ENCODE peak calls at places on chromosomes 12 and 14, in four cellular contexts. G is A549, N is GM12878, H is HepG2. Z is an unnamed sample.

GRCh38 chr12:48979602-48980388 is 1.7 kb downstream of the WNT1 start:
- DNase-seq in G (no peak), N (no peak), H (no peak), Z (no peak)

GRCh38 chr14:52878469-52878868 is 72.4 kb downstream of the FERMT2 start:
- DNase-seq in N (no peak), H (no peak), G (no peak), Z (no peak)

GRCh38 chr12:55025508-55025907 is 5.7 kb downstream of the NEUROD4 start:
- DNase-seq in H (no peak), G (no peak), N (no peak), Z (no peak)

GRCh38 chr12:52073531-52073950 is 3.8 kb downstream of the ATG101 start:
- DNase-seq in H (no peak), N (no peak), G (no peak), Z (no peak)

GRCh38 chr12:53268637-53269562 is 801 bp downstream of the ESPL1 start:
- DNase-seq in H (no peak), G (no peak), N (no peak), Z (no peak)

GRCh38 chr12:109844091-109844490 is 10.9 kb upstream of the TRPV4 start:
- DNase-seq in N (no peak), H (peak), G (no peak), Z (no peak)

GRCh38 chr12:88471641-88472040 is 108.6 kb downstream of the KITLG start:
- DNase-seq in N (no peak), H (no peak), G (no peak), Z (no peak)

GRCh38 chr12:57734586-57734985 is 4.0 kb downstream of the AGAP2 start:
- DNase-seq in N (no peak), H (no peak), G (no peak), Z (no peak)

GRCh38 chr12:8156845-8157244 is at the start of gene ZNF705A:
- DNase-seq in N (no peak), G (peak), H (peak), Z (no peak)

GRCh38 chr12:15706010-15706676 is 83.0 kb downstream of the EPS8 start:
- DNase-seq in N (no peak), G (no peak), H (no peak), Z (no peak)

GRCh38 chr14:53715390-53715730 is 241.3 kb downstream of the BMP4 start:
- DNase-seq in N (no peak), G (peak), H (peak), Z (no peak)

GRCh38 chr14:23294346-23294733 is 8.3 kb downstream of the PPP1R3E start:
- DNase-seq in H (no peak), G (no peak), N (no peak), Z (no peak)

GRCh38 chr14:64706119-64706465 is 1.9 kb downstream of the PLEKHG3 start:
- DNase-seq in H (no peak), G (no peak), N (no peak), Z (no peak)

GRCh38 chr12:28799337-28799736 is 349.7 kb upstream of the FAR2 start:
- DNase-seq in G (no peak), N (no peak), H (no peak), Z (no peak)

GRCh38 chr14:93073833-93074769 is 41.6 kb downstream of the ITPK1 start:
- DNase-seq in H (peak), G (no peak), N (no peak), Z (no peak)

GRCh38 chr12:54378791-54379400 is 5.6 kb downstream of the ZNF385A start:
- DNase-seq in G (peak), N (no peak), H (peak), Z (peak)

GRCh38 chr14:90818715-90819114 is 2.5 kb upstream of the TTC7B start:
- DNase-seq in H (no peak), N (no peak), G (no peak), Z (no peak)

GRCh38 chr12:75177997-75178396 is 31.6 kb downstream of the KCNC2 start:
- DNase-seq in H (peak), N (no peak), G (peak), Z (no peak)

GRCh38 chr14:90562652-90563051 is 165.8 kb downstream of the CALM1 start:
- DNase-seq in N (no peak), H (no peak), G (no peak), Z (no peak)

GRCh38 chr12:53219956-53220856 is 11.8 kb downstream of the RARG start:
- DNase-seq in N (no peak), H (peak), G (peak), Z (peak)

GRCh38 chr12:54439521-54440255 is 20.6 kb upstream of the ITGA5 start:
- DNase-seq in N (no peak), G (peak), H (peak), Z (peak)

GRCh38 chr14:92596328-92596943 is 82.9 kb downstream of the RIN3 start:
- DNase-seq in G (no peak), N (no peak), H (no peak), Z (no peak)

GRCh38 chr12:19529933-19530630 is 90.8 kb downstream of the AEBP2 start:
- DNase-seq in H (no peak), G (no peak), N (no peak), Z (no peak)

GRCh38 chr12:92085483-92086040 is 60.1 kb downstream of the BTG1 start:
- DNase-seq in G (no peak), N (no peak), H (no peak), Z (no peak)

GRCh38 chr12:54046809-54047159 is 6.9 kb upstream of the HOXC4 start:
- DNase-seq in N (no peak), H (no peak), G (no peak), Z (no peak)

GRCh38 chr12:80937391-80938238 is at the start of gene LIN7A:
- DNase-seq in H (peak), G (peak), N (no peak), Z (no peak)
- TF ChIP-seq KDM1A in H (no peak), G (no peak), N (no peak), Z (no peak)

DNA sequence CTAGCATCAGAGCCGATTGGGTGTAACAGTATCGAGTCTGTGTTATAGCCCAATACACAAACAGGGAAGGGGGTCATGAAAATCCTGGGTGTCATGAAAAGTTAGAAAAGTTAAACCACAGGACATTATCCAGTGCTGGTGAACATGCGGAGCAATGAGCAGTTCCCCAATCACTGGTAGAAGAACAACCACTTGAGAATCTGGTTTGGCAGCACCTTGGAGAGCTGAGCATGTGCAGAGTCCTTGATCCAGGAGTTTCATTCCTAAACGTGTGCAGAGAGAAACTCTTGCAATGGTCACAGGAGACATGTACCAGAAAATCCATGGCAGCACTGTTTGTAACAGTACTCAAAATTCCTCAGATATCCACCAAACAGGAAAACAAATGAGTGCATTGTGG is 23.0 kb upstream of the JDP2 start:
- DNase-seq in H (no peak), G (no peak), N (no peak), Z (no peak)
- TF ChIP-seq REST in H (no peak), G (no peak), N (no peak), Z (no peak)

GRCh38 chr12:125403145-125403789 is 338.0 kb downstream of the AACS start:
- DNase-seq in G (no peak), N (no peak), H (peak), Z (peak)
- TF ChIP-seq KDM1A in G (no peak), N (no peak), H (no peak), Z (no peak)

DNA sequence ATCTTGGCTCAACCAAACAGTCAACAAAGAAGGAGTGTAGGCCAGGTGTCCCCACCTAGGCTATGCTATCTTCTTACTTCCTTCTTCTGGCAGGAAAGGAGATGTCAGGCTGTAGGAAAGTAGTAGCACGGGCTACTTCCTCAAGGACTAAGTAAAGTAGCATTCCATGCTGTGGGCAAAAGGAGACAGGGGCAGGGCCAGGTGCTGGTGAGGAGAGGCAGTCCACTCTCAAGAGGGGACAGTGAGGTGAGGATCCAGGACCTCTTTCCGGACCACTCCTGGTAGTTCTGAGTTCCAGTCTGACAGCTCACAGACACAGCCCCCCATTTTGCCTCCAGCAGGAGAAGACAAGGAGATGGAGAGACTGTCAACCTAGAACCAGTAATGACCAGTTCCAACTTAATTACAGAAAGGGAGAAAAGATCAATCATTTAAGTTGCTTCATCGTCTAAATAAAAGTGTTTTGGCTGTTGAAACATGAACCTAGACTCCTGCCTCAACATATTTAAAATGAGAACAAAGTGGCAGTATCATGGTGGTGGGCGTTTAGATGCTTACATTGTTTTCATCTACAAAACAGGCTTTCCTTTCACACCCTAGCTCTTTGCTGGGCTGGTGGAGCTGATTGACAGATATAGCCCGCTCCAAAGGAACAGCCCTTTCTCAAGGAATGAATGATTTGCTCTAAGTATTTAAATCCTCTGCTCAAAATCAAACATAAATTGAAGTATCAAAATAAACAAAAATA is 5.1 kb upstream of the SSTR1 start:
- DNase-seq in H (no peak), G (no peak), N (no peak), Z (no peak)
- TF ChIP-seq REST in H (no peak), G (no peak), N (no peak), Z (no peak)

GRCh38 chr14:35051796-35052195 is 5.7 kb downstream of the FAM177A1 start:
- DNase-seq in G (no peak), H (peak), N (no peak), Z (no peak)
- TF ChIP-seq KDM1A in G (no peak), H (no peak), N (no peak), Z (no peak)

DNA sequence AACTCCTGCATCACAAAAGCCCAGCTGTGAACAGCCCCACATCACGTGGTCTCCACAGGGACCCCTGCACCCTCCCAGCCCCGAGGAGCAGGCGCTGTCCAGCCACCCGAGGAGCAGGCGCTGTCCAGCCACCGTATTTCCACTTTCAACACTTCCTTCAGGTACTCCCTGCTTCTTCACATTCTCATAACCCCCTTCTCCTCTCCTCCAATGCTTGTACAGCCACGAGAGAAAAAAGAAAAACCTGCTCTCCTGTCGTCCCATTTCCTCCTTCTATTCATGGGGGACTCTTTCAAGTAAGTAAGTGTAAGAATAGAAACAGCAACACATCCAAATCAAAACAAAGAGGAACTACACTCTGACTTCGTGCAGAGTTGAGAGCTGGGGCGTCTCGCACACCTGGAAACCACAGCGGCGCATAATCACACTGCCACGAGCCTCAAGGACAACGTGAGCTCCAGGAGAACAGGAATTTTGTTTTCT is 11.9 kb downstream of the CDC42BPB start:
- DNase-seq in G (no peak), N (peak), H (no peak), Z (no peak)
- TF ChIP-seq REST in G (peak), N (peak), H (peak), Z (no peak)

DNA sequence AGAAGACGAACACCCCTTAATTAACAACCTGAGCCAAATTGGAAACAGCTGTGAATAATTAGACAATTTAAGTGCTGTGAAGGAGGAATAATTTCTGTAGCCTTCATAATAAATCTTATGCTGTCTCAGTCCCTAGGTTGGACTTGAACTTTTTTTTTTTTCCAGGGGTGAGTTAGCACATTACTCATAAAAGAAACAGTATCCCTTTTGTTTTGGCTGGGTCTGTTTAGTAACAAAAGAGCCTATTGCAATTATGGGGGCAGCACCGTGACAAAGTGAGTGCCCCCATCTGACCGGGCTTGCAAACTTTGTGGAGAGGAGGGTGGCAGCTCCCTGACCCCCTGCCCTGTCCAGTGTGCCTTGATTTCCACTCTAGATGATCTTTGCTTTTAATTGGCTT is 167.4 kb downstream of the DICER1 start:
- DNase-seq in H (no peak), N (no peak), G (no peak), Z (no peak)
- TF ChIP-seq KDM1A in H (no peak), N (no peak), G (no peak), Z (no peak)

DNA sequence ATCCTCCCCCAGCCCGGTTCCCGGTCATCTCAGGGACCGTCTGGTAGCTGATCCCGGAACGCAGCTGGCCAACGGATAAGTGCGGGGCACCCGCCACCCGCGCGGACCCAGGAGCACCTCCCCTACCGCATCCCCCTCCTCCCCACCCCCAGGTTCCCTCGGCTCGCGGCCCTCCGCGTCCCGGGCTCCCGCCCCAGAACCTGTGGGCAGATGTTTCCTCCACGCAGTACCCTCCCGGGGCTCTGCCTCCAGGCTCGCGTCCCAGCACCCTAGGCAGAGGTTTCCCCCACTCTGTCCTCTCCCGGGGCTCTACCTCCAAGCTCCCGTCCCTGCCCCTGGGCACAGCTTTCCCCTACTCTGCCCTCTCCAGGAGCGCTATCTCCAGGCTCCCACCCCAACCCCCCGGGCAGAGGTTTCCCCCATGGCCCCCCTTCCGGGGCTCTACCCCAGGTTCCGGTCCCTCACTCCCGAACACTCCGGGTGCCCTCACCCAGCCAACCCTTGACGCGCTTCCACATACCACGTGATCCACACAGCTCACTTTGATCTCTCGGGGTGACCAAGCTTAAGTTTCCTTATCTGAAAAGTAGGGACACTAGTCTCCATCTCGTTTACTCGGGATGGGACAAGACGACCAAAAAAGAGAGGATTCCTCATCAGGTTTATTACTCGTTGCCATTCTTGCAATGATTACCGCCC is at the start of gene CCDC38:
- DNase-seq in H (peak), N (peak), G (peak), Z (peak)
- TF ChIP-seq REST in H (peak), N (no peak), G (no peak), Z (no peak)

GRCh38 chr14:89428556-89429196 is 11.6 kb upstream of the FOXN3 start:
- DNase-seq in N (no peak), H (no peak), G (no peak), Z (no peak)

GRCh38 chr14:89427426-89428162 is 10.6 kb upstream of the FOXN3 start:
- DNase-seq in N (no peak), H (no peak), G (no peak), Z (no peak)

GRCh38 chr14:89428163-89428523 is 11.1 kb upstream of the FOXN3 start:
- DNase-seq in G (no peak), H (no peak), N (no peak), Z (no peak)

GRCh38 chr14:89430271-89430620 is 13.2 kb upstream of the FOXN3 start:
- DNase-seq in N (no peak), G (no peak), H (no peak), Z (no peak)

DNA sequence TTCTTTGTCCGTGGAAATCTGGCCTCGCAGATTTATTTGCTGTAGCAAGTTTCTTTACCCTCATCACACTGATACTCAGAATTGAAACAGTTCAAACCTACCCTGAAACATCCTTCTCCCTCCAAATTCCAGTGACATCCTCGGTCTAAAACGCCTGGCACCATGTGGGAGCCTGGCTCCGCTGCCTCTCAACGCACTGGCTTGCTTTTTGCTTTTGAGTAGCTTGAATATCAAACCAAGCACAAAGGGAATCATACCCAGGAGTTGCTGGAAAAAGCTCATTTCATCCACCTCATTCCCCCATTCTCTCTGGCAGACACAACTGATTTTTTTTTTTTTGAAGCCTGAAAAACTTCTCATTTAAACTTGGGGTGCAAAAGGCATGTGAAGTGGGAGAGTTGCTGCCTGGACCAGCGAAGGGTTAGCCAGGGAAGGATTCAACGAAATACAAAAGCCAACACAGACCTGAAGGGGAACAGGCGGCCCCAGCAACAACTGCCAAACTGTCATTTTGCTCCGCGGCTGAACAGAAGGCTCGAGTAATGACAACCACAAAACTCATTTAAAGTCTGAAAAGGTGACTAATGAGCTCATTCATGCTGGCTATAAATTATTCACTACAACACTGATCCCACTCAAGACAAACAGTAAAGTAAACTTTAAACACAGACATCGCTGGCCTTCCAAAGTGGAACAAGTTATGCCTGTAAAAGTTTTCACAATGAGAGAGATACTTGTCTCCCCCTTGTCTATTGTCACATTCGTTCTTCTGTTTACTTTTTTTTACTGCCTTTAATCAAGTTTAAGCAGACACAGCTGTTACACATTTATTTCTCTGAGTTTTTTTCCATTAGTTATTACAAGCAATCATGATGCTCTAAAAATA is 12.4 kb upstream of the FOXN3 start:
- DNase-seq in G (no peak), N (no peak), H (no peak), Z (no peak)
- TF ChIP-seq KDM1A in G (no peak), N (no peak), H (no peak), Z (no peak)

Z was measured in K562.